ENCODE peak calls at places on chromosomes 4 and X, in seven cellular contexts. V is aorta, Z is cardiac muscle cell, X is hippocampal formation, N is GM13976, R is HuH-7.5, F is type B pancreatic cell. U is an unnamed sample.

GRCh38 chr4:3341760-3342159 is 48.9 kb downstream of the RGS12 start:
- DNase-seq in V (no peak), Z (no peak), X (no peak), N (no peak), R (no peak), F (no peak), U (no peak)

GRCh38 chr4:6555519-6555918 is 19.5 kb upstream of the MAN2B2 start:
- DNase-seq in V (no peak), Z (no peak), X (no peak), N (no peak), R (no peak), F (no peak), U (no peak)

GRCh38 chr4:1261107-1261928 is 12.4 kb upstream of the CTBP1 start:
- DNase-seq in V (no peak), Z (no peak), X (no peak), N (no peak), R (no peak), F (no peak), U (no peak)

GRCh38 chr4:55445921-55446577 is 50.3 kb downstream of the TMEM165 start:
- DNase-seq in V (no peak), Z (no peak), X (no peak), N (no peak), R (no peak), F (no peak), U (no peak)

GRCh38 chrX:131821945-131822622 is 201.0 kb upstream of the STK26 start:
- DNase-seq in V (peak), Z (no peak), X (no peak), N (no peak), R (no peak), F (no peak), U (peak)

GRCh38 chr4:119667802-119668201 is 39.2 kb upstream of the PDE5A start:
- DNase-seq in V (no peak), Z (no peak), X (no peak), N (no peak), R (no peak), F (no peak), U (no peak)

GRCh38 chrX:105725228-105725627 is 97.1 kb upstream of the NRK start:
- DNase-seq in V (no peak), Z (no peak), X (no peak), N (no peak), R (no peak), F (no peak), U (no peak)

GRCh38 chr4:138576684-138577083 is 334.5 kb upstream of the SLC7A11 start:
- DNase-seq in V (no peak), Z (peak), X (no peak), N (no peak), R (no peak), F (no peak), U (no peak)

GRCh38 chrX:261167-261857 is 19.9 kb upstream of the PLCXD1 start:
- DNase-seq in V (peak), Z (no peak), X (no peak), N (no peak), R (no peak), F (peak), U (no peak)

GRCh38 chrX:118965395-118965794 is 9.0 kb upstream of the LONRF3 start:
- DNase-seq in V (no peak), Z (no peak), X (no peak), N (no peak), R (no peak), F (no peak), U (no peak)

GRCh38 chr4:173575482-173576152 is 45.6 kb upstream of the HAND2 start:
- DNase-seq in V (no peak), Z (no peak), X (no peak), N (no peak), R (no peak), F (no peak), U (no peak)

GRCh38 chr4:56656346-56656643 is 24.8 kb downstream of the HOPX start:
- DNase-seq in V (peak), Z (no peak), X (no peak), N (peak), R (no peak), F (no peak), U (no peak)

GRCh38 chr4:177051473-177052060 is 258.1 kb upstream of the NEIL3 start:
- DNase-seq in V (no peak), Z (peak), X (no peak), N (peak), R (peak), F (no peak), U (no peak)

GRCh38 chrX:18271309-18271708 is 50.6 kb upstream of the BEND2 start:
- DNase-seq in V (no peak), Z (no peak), X (no peak), N (no peak), R (no peak), F (no peak), U (no peak)

GRCh38 chrX:41720125-41720780 is 3.7 kb upstream of the GPR82 start:
- DNase-seq in V (no peak), Z (no peak), X (no peak), N (peak), R (no peak), F (no peak), U (no peak)

GRCh38 chr4:54475546-54475945 is 182.2 kb upstream of the KIT start:
- DNase-seq in V (no peak), Z (no peak), X (no peak), N (no peak), R (no peak), F (no peak), U (no peak)

GRCh38 chr4:3021627-3022026 is 52.7 kb downstream of the HTT-AS start:
- DNase-seq in V (no peak), Z (no peak), X (no peak), N (no peak), R (no peak), F (no peak), U (no peak)

GRCh38 chr4:150475763-150476162 is 106.2 kb upstream of the MAB21L2 start:
- DNase-seq in V (no peak), Z (no peak), X (no peak), N (no peak), R (no peak), F (no peak), U (no peak)

GRCh38 chr4:87982446-87982845 is 6.9 kb downstream of the SPP1 start:
- DNase-seq in V (no peak), Z (no peak), X (no peak), N (no peak), R (no peak), F (no peak), U (no peak)

GRCh38 chr4:78922207-78922606 is 17.0 kb downstream of the PAQR3 start:
- DNase-seq in V (no peak), Z (no peak), X (no peak), N (no peak), R (no peak), F (no peak), U (no peak)

GRCh38 chrX:22171287-22172060 is 101.2 kb upstream of the CBLL2 start:
- DNase-seq in V (no peak), Z (no peak), X (no peak), N (no peak), R (no peak), F (no peak), U (no peak)

GRCh38 chr4:7960790-7961655 is 21.4 kb upstream of the AFAP1 start:
- DNase-seq in V (no peak), Z (peak), X (no peak), N (peak), R (no peak), F (no peak), U (no peak)

GRCh38 chr4:53541577-53542206 is 49.6 kb downstream of the LNX1 start:
- DNase-seq in V (no peak), Z (no peak), X (no peak), N (no peak), R (no peak), F (no peak), U (peak)

GRCh38 chr4:177574446-177574845 is 132.2 kb upstream of the AGA start:
- DNase-seq in V (no peak), Z (no peak), X (no peak), N (no peak), R (no peak), F (no peak), U (no peak)

GRCh38 chr4:182922551-182923284 is 5.5 kb upstream of the DCTD start:
- DNase-seq in V (no peak), Z (no peak), X (peak), N (no peak), R (no peak), F (no peak), U (no peak)

GRCh38 chrX:111519215-111519614 is 7.8 kb downstream of the SERTM2 start:
- DNase-seq in V (no peak), Z (peak), X (no peak), N (no peak), R (no peak), F (no peak), U (no peak)

GRCh38 chr4:139876328-139876941 is 210.8 kb downstream of the MGST2 start:
- DNase-seq in V (no peak), Z (peak), X (no peak), N (no peak), R (no peak), F (no peak), U (no peak)

GRCh38 chr4:81723927-81724587 is 252.3 kb upstream of the RASGEF1B start:
- DNase-seq in V (no peak), Z (no peak), X (no peak), N (no peak), R (no peak), F (no peak), U (no peak)

GRCh38 chr4:186832906-186833305 is 109.2 kb upstream of the FAT1 start:
- DNase-seq in V (no peak), Z (no peak), X (no peak), N (no peak), R (no peak), F (no peak), U (no peak)

GRCh38 chrX:68832101-68832416 is 3.2 kb downstream of the EFNB1 start:
- DNase-seq in V (peak), Z (peak), X (peak), N (peak), R (no peak), F (peak), U (no peak)

GRCh38 chr4:139656614-139657486 is 8.8 kb upstream of the MGST2 start:
- DNase-seq in V (peak), Z (peak), X (peak), N (peak), R (no peak), F (no peak), U (peak)

GRCh38 chr4:76090241-76090691 is 15.8 kb downstream of the ART3 start:
- DNase-seq in V (no peak), Z (no peak), X (peak), N (peak), R (no peak), F (no peak), U (no peak)

GRCh38 chr4:146442801-146443200 is 78.9 kb downstream of the SLC10A7 start:
- DNase-seq in V (no peak), Z (no peak), X (no peak), N (no peak), R (no peak), F (no peak), U (no peak)

GRCh38 chr4:153153339-153153851 is 50.8 kb upstream of the TRIM2 start:
- DNase-seq in V (peak), Z (peak), X (peak), N (peak), R (peak), F (peak), U (peak)

GRCh38 chr4:80265571-80266266 is 745 bp upstream of the FGF5 start:
- DNase-seq in V (no peak), Z (peak), X (no peak), N (peak), R (no peak), F (no peak), U (no peak)

GRCh38 chrX:104430720-104431119 is 135.3 kb upstream of the IL1RAPL2 start:
- DNase-seq in V (no peak), Z (no peak), X (no peak), N (no peak), R (no peak), F (no peak), U (no peak)

GRCh38 chrX:52988985-52989917 is 30.9 kb upstream of the FAM156A start:
- DNase-seq in V (no peak), Z (no peak), X (no peak), N (no peak), R (no peak), F (peak), U (no peak)